ENCODE peak calls at places on chromosomes 6 and 20, in seven cellular contexts. One of them, this sample, is unnamed.

GRCh38 chr6:156934054-156934424 is 156.9 kb downstream of the ARID1B start:
- DNase-seq in neuronal stem cell: no peak
- DNase-seq in mesendoderm: no peak
- DNase-seq in H1: no peak
- DNase-seq in mesenchymal stem cell: no peak
- DNase-seq in IMR-90: no peak
- DNase-seq in trophoblast cell: no peak
- DNase-seq in this sample: no peak

GRCh38 chr20:57288676-57289075 is 22.2 kb upstream of the BMP7 start:
- DNase-seq in neuronal stem cell: no peak
- DNase-seq in mesendoderm: no peak
- DNase-seq in H1: no peak
- DNase-seq in mesenchymal stem cell: no peak
- DNase-seq in IMR-90: no peak
- DNase-seq in trophoblast cell: no peak
- DNase-seq in this sample: no peak

GRCh38 chr20:17928633-17929311 is 39.8 kb downstream of the SNX5 start:
- DNase-seq in neuronal stem cell: no peak
- DNase-seq in mesendoderm: peak
- DNase-seq in H1: no peak
- DNase-seq in mesenchymal stem cell: no peak
- DNase-seq in IMR-90: no peak
- DNase-seq in trophoblast cell: peak
- DNase-seq in this sample: no peak

GRCh38 chr6:157230971-157231370 is 92.3 kb downstream of the TMEM242 start:
- DNase-seq in neuronal stem cell: no peak
- DNase-seq in mesendoderm: no peak
- DNase-seq in H1: no peak
- DNase-seq in mesenchymal stem cell: no peak
- DNase-seq in IMR-90: no peak
- DNase-seq in trophoblast cell: no peak
- DNase-seq in this sample: no peak

GRCh38 chr6:147040041-147040440 is 164.2 kb upstream of the STXBP5 start:
- DNase-seq in neuronal stem cell: no peak
- DNase-seq in mesendoderm: no peak
- DNase-seq in H1: no peak
- DNase-seq in mesenchymal stem cell: no peak
- DNase-seq in IMR-90: peak
- DNase-seq in trophoblast cell: no peak
- DNase-seq in this sample: no peak

GRCh38 chr6:141484726-141485125 is 648.0 kb upstream of the GJE1 start:
- DNase-seq in neuronal stem cell: no peak
- DNase-seq in mesendoderm: no peak
- DNase-seq in H1: no peak
- DNase-seq in mesenchymal stem cell: peak
- DNase-seq in IMR-90: peak
- DNase-seq in trophoblast cell: no peak
- DNase-seq in this sample: no peak

GRCh38 chr6:107894821-107895396 is 63.1 kb downstream of the SEC63 start:
- DNase-seq in neuronal stem cell: no peak
- DNase-seq in mesendoderm: no peak
- DNase-seq in H1: no peak
- DNase-seq in mesenchymal stem cell: no peak
- DNase-seq in IMR-90: no peak
- DNase-seq in trophoblast cell: no peak
- DNase-seq in this sample: no peak

GRCh38 chr20:22430154-22430745 is 154.1 kb downstream of the FOXA2 start:
- DNase-seq in neuronal stem cell: peak
- DNase-seq in mesendoderm: peak
- DNase-seq in H1: peak
- DNase-seq in mesenchymal stem cell: no peak
- DNase-seq in IMR-90: no peak
- DNase-seq in trophoblast cell: no peak
- DNase-seq in this sample: peak

GRCh38 chr6:136307351-136307750 is 17.7 kb upstream of the BCLAF1 start:
- DNase-seq in neuronal stem cell: no peak
- DNase-seq in mesendoderm: no peak
- DNase-seq in H1: no peak
- DNase-seq in mesenchymal stem cell: no peak
- DNase-seq in IMR-90: no peak
- DNase-seq in trophoblast cell: no peak
- DNase-seq in this sample: no peak

GRCh38 chr20:23959054-23959453 is 29.5 kb downstream of the GGTLC1 start:
- DNase-seq in neuronal stem cell: no peak
- DNase-seq in mesendoderm: no peak
- DNase-seq in H1: no peak
- DNase-seq in mesenchymal stem cell: no peak
- DNase-seq in IMR-90: no peak
- DNase-seq in trophoblast cell: no peak
- DNase-seq in this sample: no peak

GRCh38 chr6:159966339-159966738 is 2.5 kb upstream of the IGF2R start:
- DNase-seq in neuronal stem cell: no peak
- DNase-seq in mesendoderm: no peak
- DNase-seq in H1: no peak
- DNase-seq in mesenchymal stem cell: peak
- DNase-seq in IMR-90: no peak
- DNase-seq in trophoblast cell: no peak
- DNase-seq in this sample: no peak

GRCh38 chr6:46491201-46491788 is at the start of gene RCAN2:
- DNase-seq in neuronal stem cell: peak
- DNase-seq in mesendoderm: peak
- DNase-seq in H1: peak
- DNase-seq in mesenchymal stem cell: peak
- DNase-seq in IMR-90: peak
- DNase-seq in trophoblast cell: peak
- DNase-seq in this sample: peak

GRCh38 chr20:9087531-9088217 is 18.8 kb downstream of the PLCB4 start:
- DNase-seq in neuronal stem cell: no peak
- DNase-seq in mesendoderm: peak
- DNase-seq in H1: no peak
- DNase-seq in mesenchymal stem cell: no peak
- DNase-seq in IMR-90: no peak
- DNase-seq in trophoblast cell: no peak
- DNase-seq in this sample: no peak
- H4K8ac ChIP-seq in neuronal stem cell: no peak
- H4K8ac ChIP-seq in mesendoderm: no peak
- H4K8ac ChIP-seq in H1: no peak
- H4K8ac ChIP-seq in mesenchymal stem cell: no peak
- H4K8ac ChIP-seq in IMR-90: no peak
- H4K8ac ChIP-seq in trophoblast cell: no peak
- H4K8ac ChIP-seq in this sample: no peak

DNA sequence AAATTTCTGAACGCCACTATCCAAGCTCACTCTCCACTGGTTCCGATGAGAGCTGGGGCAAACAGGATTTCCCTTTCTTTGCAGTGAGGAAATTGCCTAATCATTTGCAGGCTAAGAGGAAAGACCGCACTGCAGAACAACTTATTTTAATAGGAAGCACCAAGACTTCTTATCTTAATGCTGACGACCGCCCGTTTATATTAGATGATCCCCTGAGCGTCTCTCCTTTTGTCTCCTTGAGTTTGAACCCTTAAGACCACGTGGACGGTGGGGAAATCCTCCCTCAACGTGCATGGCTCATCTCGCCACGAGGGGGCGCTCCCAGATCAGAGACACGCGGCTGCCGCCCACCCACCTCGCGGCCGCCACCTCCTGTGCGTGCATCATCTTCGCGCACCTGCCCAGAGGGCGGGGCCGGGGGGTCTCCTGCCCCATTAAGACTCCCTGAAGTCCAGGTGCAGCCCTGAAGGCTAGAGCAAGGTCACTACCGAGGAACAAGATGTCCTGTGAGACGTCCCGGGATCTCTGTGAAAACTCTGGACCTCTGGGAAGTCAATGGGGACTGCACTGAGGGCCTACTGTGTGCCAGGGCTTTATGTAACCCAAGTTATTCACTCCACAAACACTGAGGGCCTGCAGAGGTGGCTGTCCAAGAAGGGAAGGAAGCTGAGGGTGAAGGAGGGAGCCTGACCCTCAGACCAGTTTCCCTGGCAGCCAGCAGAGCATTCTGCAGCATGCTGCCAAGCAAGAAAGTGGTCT is 28.2 kb downstream of the PDYN start:
- DNase-seq in neuronal stem cell: peak
- DNase-seq in mesendoderm: peak
- DNase-seq in H1: peak
- DNase-seq in mesenchymal stem cell: peak
- DNase-seq in IMR-90: peak
- DNase-seq in trophoblast cell: peak
- DNase-seq in this sample: peak
- H3K4me2 ChIP-seq in neuronal stem cell: peak
- H3K4me2 ChIP-seq in mesendoderm: no peak
- H3K4me2 ChIP-seq in H1: peak
- H3K4me2 ChIP-seq in mesenchymal stem cell: peak
- H3K4me2 ChIP-seq in IMR-90: peak
- H3K4me2 ChIP-seq in trophoblast cell: no peak
- H3K4me2 ChIP-seq in this sample: peak

GRCh38 chr6:32849126-32849525 is 4.4 kb downstream of the TAP1 start:
- DNase-seq in neuronal stem cell: no peak
- DNase-seq in mesendoderm: no peak
- DNase-seq in H1: no peak
- DNase-seq in mesenchymal stem cell: no peak
- DNase-seq in IMR-90: no peak
- DNase-seq in trophoblast cell: no peak
- DNase-seq in this sample: no peak
- H4K8ac ChIP-seq in neuronal stem cell: no peak
- H4K8ac ChIP-seq in mesendoderm: no peak
- H4K8ac ChIP-seq in H1: no peak
- H4K8ac ChIP-seq in mesenchymal stem cell: no peak
- H4K8ac ChIP-seq in IMR-90: no peak
- H4K8ac ChIP-seq in trophoblast cell: no peak
- H4K8ac ChIP-seq in this sample: no peak

DNA sequence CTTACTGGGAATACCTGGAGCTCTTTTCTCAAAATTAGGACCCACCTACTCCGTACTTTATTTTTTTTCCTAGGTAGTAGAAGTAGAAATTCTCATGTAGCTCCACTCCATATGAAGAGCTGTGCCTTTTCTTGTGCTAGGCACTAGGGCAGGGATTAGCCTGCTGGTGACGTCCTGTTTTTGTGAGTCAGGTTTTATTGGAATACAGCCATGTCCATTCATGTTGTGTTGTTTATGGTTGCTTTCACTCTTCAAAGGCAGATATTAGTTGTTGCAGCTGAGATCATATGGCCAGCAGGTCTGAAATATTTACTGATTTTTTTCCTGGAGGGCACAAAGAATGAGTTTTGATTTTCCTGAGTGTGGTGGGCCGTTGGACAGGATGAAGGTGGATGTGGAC is 20.5 kb downstream of the XRN2 start:
- DNase-seq in neuronal stem cell: no peak
- DNase-seq in mesendoderm: no peak
- DNase-seq in H1: no peak
- DNase-seq in mesenchymal stem cell: peak
- DNase-seq in IMR-90: peak
- DNase-seq in trophoblast cell: peak
- DNase-seq in this sample: no peak
- H3K4me2 ChIP-seq in neuronal stem cell: no peak
- H3K4me2 ChIP-seq in mesendoderm: no peak
- H3K4me2 ChIP-seq in H1: no peak
- H3K4me2 ChIP-seq in mesenchymal stem cell: no peak
- H3K4me2 ChIP-seq in IMR-90: peak
- H3K4me2 ChIP-seq in trophoblast cell: no peak
- H3K4me2 ChIP-seq in this sample: peak

GRCh38 chr6:139165324-139165723 is 30.4 kb downstream of the HECA start:
- DNase-seq in neuronal stem cell: no peak
- DNase-seq in mesendoderm: no peak
- DNase-seq in H1: no peak
- DNase-seq in mesenchymal stem cell: no peak
- DNase-seq in IMR-90: no peak
- DNase-seq in trophoblast cell: no peak
- DNase-seq in this sample: no peak
- H4K8ac ChIP-seq in neuronal stem cell: no peak
- H4K8ac ChIP-seq in mesendoderm: no peak
- H4K8ac ChIP-seq in H1: no peak
- H4K8ac ChIP-seq in mesenchymal stem cell: no peak
- H4K8ac ChIP-seq in IMR-90: no peak
- H4K8ac ChIP-seq in trophoblast cell: no peak
- H4K8ac ChIP-seq in this sample: no peak

DNA sequence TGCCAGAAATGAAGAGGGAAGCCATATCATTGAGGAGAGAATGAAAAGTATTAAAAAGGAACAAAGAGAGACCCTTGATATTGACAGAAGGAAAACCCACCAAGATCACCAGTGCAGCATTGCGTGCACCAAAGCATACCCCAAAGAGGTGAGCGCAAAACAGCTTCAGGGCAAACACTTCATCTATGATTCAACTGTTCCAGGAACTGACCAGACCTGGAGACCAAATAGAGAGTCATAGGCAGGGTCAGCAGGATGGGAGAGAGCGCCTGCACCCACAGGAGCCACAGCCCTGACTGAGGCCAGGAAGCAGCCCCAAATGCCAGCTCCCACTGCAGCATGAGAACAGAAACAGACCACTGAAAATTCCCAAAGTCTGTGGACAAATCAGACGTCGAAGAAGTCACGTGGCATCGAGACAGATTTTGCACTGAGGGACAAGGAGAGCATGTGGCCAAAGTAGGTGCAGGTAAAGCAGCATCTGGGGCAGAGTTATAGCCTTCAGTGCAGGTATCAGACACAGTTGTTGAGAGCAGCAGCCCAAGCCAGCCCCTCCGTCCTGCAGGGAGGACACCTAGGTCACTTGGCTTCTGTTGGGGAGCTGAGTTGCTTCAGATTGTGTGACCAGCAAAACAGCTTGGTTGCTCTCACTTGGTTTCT is 29.3 kb downstream of the CHRNA4 start:
- DNase-seq in neuronal stem cell: no peak
- DNase-seq in mesendoderm: no peak
- DNase-seq in H1: no peak
- DNase-seq in mesenchymal stem cell: no peak
- DNase-seq in IMR-90: no peak
- DNase-seq in trophoblast cell: no peak
- DNase-seq in this sample: no peak
- H3K4me2 ChIP-seq in neuronal stem cell: no peak
- H3K4me2 ChIP-seq in mesendoderm: no peak
- H3K4me2 ChIP-seq in H1: no peak
- H3K4me2 ChIP-seq in mesenchymal stem cell: no peak
- H3K4me2 ChIP-seq in IMR-90: no peak
- H3K4me2 ChIP-seq in trophoblast cell: no peak
- H3K4me2 ChIP-seq in this sample: no peak

DNA sequence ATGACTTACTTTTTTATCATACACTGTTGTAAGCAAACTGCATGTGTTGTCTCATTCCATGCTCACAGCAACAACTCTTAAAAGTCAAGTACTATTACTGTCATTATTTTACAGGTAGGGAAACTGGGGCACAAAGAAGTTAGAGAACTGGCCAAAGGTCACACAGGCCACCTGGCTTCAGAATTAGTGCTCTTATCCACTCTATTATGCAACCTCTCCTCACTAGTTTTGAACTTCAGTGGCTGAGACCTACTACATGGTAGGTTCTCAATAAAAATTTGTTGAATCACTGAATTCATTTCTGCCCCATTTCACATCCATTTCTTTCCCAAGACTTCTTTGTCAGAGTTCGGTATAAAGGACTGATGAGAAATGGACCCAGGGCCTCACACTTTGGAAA is 2.3 kb upstream of the BTN3A3 start:
- DNase-seq in neuronal stem cell: no peak
- DNase-seq in mesendoderm: no peak
- DNase-seq in H1: no peak
- DNase-seq in mesenchymal stem cell: no peak
- DNase-seq in IMR-90: no peak
- DNase-seq in trophoblast cell: no peak
- DNase-seq in this sample: no peak
- H4K8ac ChIP-seq in neuronal stem cell: no peak
- H4K8ac ChIP-seq in mesendoderm: no peak
- H4K8ac ChIP-seq in H1: no peak
- H4K8ac ChIP-seq in mesenchymal stem cell: no peak
- H4K8ac ChIP-seq in IMR-90: no peak
- H4K8ac ChIP-seq in trophoblast cell: no peak
- H4K8ac ChIP-seq in this sample: no peak